ENCODE peak calls at places on chromosomes 2 and 18, in ten cellular contexts. M is adrenal gland, O is GM12892, L is heart left ventricle, A is stomach, W is ovary, V is transverse colon, K is thyroid gland, C is testis, X is breast epithelium. B is an unnamed sample.
A peak's percentile ranks its signal among the peaks of the same experiment; 100 is the strongest.

GRCh38 chr2:74459377-74460118 is 1.3 kb downstream of the WBP1 start:
- DNase-seq in M (no peak), O (no peak), L (no peak), A (no peak), W (no peak), V (no peak), K (no peak), C (no peak), X (no peak), B (peak; percentile 71)

GRCh38 chr2:165927353-165927752 is 26.2 kb downstream of the TTC21B start:
- DNase-seq in M (no peak), O (no peak), L (no peak), A (no peak), W (no peak), V (no peak), K (no peak), C (no peak), X (no peak), B (no peak)

GRCh38 chr2:161427413-161428239 is 11.5 kb downstream of the TBR1 start:
- DNase-seq in M (no peak), O (no peak), L (no peak), A (no peak), W (no peak), V (no peak), K (no peak), C (no peak), X (no peak), B (no peak)

GRCh38 chr2:25685741-25686140 is 12.4 kb upstream of the DTNB start:
- DNase-seq in M (no peak), O (no peak), L (no peak), A (no peak), W (no peak), V (no peak), K (no peak), C (no peak), X (no peak), B (no peak)

GRCh38 chr2:168848220-168848619 is 42.0 kb downstream of the SPC25 start:
- DNase-seq in M (no peak), O (no peak), L (no peak), A (no peak), W (no peak), V (no peak), K (no peak), C (no peak), X (no peak), B (no peak)

GRCh38 chr2:200584639-200585038 is 1.2 kb upstream of the AOX1 start:
- DNase-seq in M (no peak), O (no peak), L (no peak), A (no peak), W (no peak), V (no peak), K (no peak), C (no peak), X (no peak), B (no peak)

GRCh38 chr2:2706306-2706705 is 375.2 kb upstream of the MYT1L start:
- DNase-seq in M (no peak), O (no peak), L (no peak), A (no peak), W (no peak), V (no peak), K (no peak), C (no peak), X (no peak), B (peak; percentile 41)

GRCh38 chr2:67221266-67221665 is 175.9 kb upstream of the ETAA1 start:
- DNase-seq in M (no peak), O (no peak), L (no peak), A (no peak), W (no peak), V (no peak), K (no peak), C (no peak), X (no peak), B (no peak)

GRCh38 chr2:238225911-238226697 is 13.7 kb downstream of the HES6 start:
- DNase-seq in M (no peak), O (no peak), L (no peak), A (peak; percentile 62), W (peak; percentile 48), V (peak; percentile 21), K (peak; percentile 56), C (peak; percentile 58), X (no peak), B (no peak)

GRCh38 chr2:241869087-241869961 is at the start of gene RTP5:
- DNase-seq in M (no peak), O (no peak), L (no peak), A (no peak), W (no peak), V (no peak), K (no peak), C (no peak), X (no peak), B (no peak)

GRCh38 chr2:150601280-150602038 is 114.0 kb upstream of the RND3 start:
- DNase-seq in M (no peak), O (no peak), L (no peak), A (no peak), W (no peak), V (no peak), K (peak; percentile 3), C (no peak), X (no peak), B (no peak)

GRCh38 chr2:30686669-30687068 is 120.6 kb downstream of the CAPN13 start:
- DNase-seq in M (no peak), O (no peak), L (no peak), A (no peak), W (no peak), V (no peak), K (no peak), C (no peak), X (no peak), B (no peak)

DNA sequence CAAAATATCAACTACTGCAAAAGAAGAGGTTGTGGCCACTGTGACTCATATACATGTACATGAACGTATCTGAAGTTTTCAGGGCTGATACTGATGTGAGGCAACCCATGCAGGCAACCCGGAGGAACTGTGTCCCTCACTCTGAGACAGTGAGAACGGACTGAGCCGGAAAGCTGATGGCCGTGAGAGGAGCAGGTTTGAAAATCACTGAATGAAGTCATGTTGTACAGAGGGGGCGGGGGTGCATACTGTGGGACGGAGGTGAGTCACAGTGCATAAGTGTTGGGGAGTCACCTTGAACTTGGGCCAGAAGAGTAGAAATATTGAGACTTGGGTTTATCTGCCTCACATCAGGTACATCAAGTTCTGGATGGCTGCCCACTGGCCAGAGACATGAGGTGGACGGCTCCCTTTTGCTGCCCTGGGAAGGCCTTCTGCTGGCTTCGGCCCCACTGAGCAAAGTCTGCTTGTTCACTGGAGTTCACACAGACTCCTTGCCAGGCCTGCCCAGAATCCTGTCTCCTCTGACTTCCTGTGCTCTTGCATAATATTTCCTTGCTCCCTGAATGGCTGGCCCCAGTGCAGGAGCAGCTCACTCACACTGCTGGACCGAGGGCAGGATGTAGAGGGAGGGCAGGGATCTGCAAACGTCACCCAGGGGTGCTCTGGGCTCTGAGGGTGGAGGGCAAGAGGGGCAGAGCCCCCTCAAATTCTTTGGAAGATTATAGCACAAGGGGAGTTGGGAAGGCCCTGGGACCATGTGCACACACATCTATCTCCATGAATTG is 18.1 kb downstream of the EPAS1 start:
- DNase-seq in M (peak; percentile 97), O (no peak), L (peak; percentile 92), A (peak; percentile 91), W (peak; percentile 90), V (peak; percentile 85), K (peak; percentile 88), C (peak; percentile 89), X (peak; percentile 90), B (peak; percentile 79)
- TF ChIP-seq POLR2A in M (no peak), O (no peak), L (peak; percentile 28), A (no peak), W (peak; percentile 28), V (peak; percentile 6), K (peak; percentile 35), C (no peak), X (peak; percentile 35), B (no peak)

GRCh38 chr2:18551169-18551568 is 9.3 kb downstream of the RDH14 start:
- DNase-seq in M (no peak), O (no peak), L (no peak), A (no peak), W (no peak), V (no peak), K (no peak), C (no peak), X (no peak), B (no peak)
- TF ChIP-seq POLR2A in M (no peak), O (no peak), L (no peak), A (no peak), W (no peak), V (no peak), K (no peak), C (no peak), X (no peak), B (no peak)

GRCh38 chr2:218780851-218781690 is 876 bp upstream of the CYP27A1 start:
- DNase-seq in M (no peak), O (no peak), L (no peak), A (no peak), W (no peak), V (no peak), K (no peak), C (no peak), X (no peak), B (no peak)
- TF ChIP-seq POLR2A in M (no peak), O (no peak), L (no peak), A (no peak), W (no peak), V (no peak), K (no peak), C (no peak), X (no peak), B (no peak)

GRCh38 chr2:189674374-189675112 is at the start of gene ANKAR:
- DNase-seq in M (peak; percentile 94), O (peak; percentile 77), L (peak; percentile 91), A (peak; percentile 91), W (peak; percentile 93), V (peak; percentile 92), K (peak; percentile 93), C (peak; percentile 92), X (peak; percentile 76), B (peak; percentile 98)
- TF ChIP-seq POLR2A in M (peak; percentile 69), O (peak; percentile 76), L (no peak), A (no peak), W (peak; percentile 60), V (peak; percentile 81), K (peak; percentile 80), C (no peak), X (no peak), B (no peak)

GRCh38 chr2:126643431-126643830 is 12.5 kb upstream of the GYPC start:
- DNase-seq in M (no peak), O (no peak), L (no peak), A (no peak), W (no peak), V (no peak), K (no peak), C (no peak), X (no peak), B (no peak)
- TF ChIP-seq POLR2A in M (no peak), O (no peak), L (no peak), A (no peak), W (no peak), V (no peak), K (no peak), C (no peak), X (no peak), B (no peak)

GRCh38 chr18:26548144-26549102 is at the start of gene KCTD1:
- DNase-seq in M (peak; percentile 90), O (peak; percentile 77), L (peak; percentile 83), A (peak; percentile 83), W (peak; percentile 82), V (peak; percentile 85), K (peak; percentile 90), C (peak; percentile 92), X (peak; percentile 69), B (peak; percentile 87)
- TF ChIP-seq POLR2A in M (no peak), O (peak; percentile 37), L (no peak), A (no peak), W (no peak), V (no peak), K (peak; percentile 62), C (no peak), X (no peak), B (no peak)